ENCODE peak calls at places on chromosomes 5 and 9, in nine cellular contexts. S is fibroblast of pulmonary artery, O is left ventricle myocardium inferior, C is fibroblast of the aortic adventitia, J is ascending aorta, U is lower lobe of right lung, T is RWPE1, R is AG04450, Z is fibroblast of villous mesenchyme. P is an unnamed sample.

GRCh38 chr9:115104908-115105307 is 13.0 kb downstream of the TNC start:
- DNase-seq in S (no peak), O (no peak), C (peak; percentile 30), J (no peak), U (no peak), T (peak; percentile 42), R (no peak), Z (no peak), P (no peak)

GRCh38 chr9:126421567-126422428 is 95.2 kb downstream of the MVB12B start:
- DNase-seq in S (no peak), O (no peak), C (no peak), J (no peak), U (no peak), T (no peak), R (no peak), Z (no peak), P (no peak)

GRCh38 chr9:33131505-33132248 is 35.5 kb downstream of the B4GALT1 start:
- DNase-seq in S (no peak), O (no peak), C (no peak), J (peak; percentile 7), U (no peak), T (no peak), R (no peak), Z (no peak), P (no peak)

GRCh38 chr9:126883636-126884035 is 23.2 kb downstream of the ZBTB34 start:
- DNase-seq in S (no peak), O (no peak), C (no peak), J (no peak), U (no peak), T (no peak), R (no peak), Z (no peak), P (no peak)

GRCh38 chr5:103256178-103256577 is 2.4 kb upstream of the MACIR start:
- DNase-seq in S (no peak), O (no peak), C (no peak), J (no peak), U (no peak), T (no peak), R (no peak), Z (no peak), P (no peak)

GRCh38 chr5:7321724-7322123 is 74.2 kb upstream of the ADCY2 start:
- DNase-seq in S (no peak), O (no peak), C (peak; percentile 97), J (no peak), U (no peak), T (no peak), R (peak; percentile 39), Z (peak; percentile 68), P (no peak)

GRCh38 chr9:134623408-134624066 is 18.1 kb upstream of the COL5A1 start:
- DNase-seq in S (no peak), O (no peak), C (no peak), J (peak; percentile 62), U (peak; percentile 33), T (no peak), R (no peak), Z (no peak), P (no peak)

GRCh38 chr9:70510157-70510770 is 95.8 kb upstream of the KLF9 start:
- DNase-seq in S (peak; percentile 40), O (peak; percentile 30), C (no peak), J (no peak), U (peak; percentile 59), T (peak; percentile 22), R (no peak), Z (peak; percentile 42), P (no peak)

GRCh38 chr9:132575005-132575609 is 7.3 kb upstream of the BARHL1 start:
- DNase-seq in S (peak; percentile 78), O (peak; percentile 57), C (peak; percentile 57), J (no peak), U (peak; percentile 69), T (peak; percentile 87), R (peak; percentile 18), Z (peak; percentile 70), P (no peak)

GRCh38 chr5:176365663-176366574 is 632 bp downstream of the ARL10 start:
- DNase-seq in S (peak; percentile 27), O (peak; percentile 64), C (peak; percentile 43), J (peak; percentile 71), U (peak; percentile 56), T (peak; percentile 41), R (no peak), Z (peak; percentile 52), P (no peak)

DNA sequence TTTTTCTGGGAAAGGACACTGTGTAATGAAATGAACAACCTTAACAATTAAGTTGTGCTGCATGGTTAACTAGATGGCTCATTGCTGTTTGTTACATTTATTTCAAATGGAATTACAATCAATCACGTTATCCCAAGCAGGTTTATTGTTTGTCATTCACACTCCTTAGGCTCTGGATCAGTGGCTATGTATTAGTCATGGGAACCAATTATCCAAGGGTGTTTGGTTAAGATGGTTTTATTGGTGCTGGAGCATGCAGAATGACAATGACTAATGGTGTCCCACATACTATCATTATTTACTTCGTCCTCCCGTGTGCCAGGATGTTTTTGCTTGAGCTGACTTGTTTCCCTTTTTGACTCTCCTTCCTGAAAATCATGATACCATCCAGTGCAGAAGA is 10.6 kb upstream of the TRPC7 start:
- DNase-seq in S (no peak), O (no peak), C (no peak), J (no peak), U (no peak), T (no peak), R (no peak), Z (no peak), P (no peak)
- TF ChIP-seq CTCF in S (no peak), O (no peak), C (no peak), J (no peak), U (no peak), T (no peak), R (no peak), Z (no peak), P (no peak)

DNA sequence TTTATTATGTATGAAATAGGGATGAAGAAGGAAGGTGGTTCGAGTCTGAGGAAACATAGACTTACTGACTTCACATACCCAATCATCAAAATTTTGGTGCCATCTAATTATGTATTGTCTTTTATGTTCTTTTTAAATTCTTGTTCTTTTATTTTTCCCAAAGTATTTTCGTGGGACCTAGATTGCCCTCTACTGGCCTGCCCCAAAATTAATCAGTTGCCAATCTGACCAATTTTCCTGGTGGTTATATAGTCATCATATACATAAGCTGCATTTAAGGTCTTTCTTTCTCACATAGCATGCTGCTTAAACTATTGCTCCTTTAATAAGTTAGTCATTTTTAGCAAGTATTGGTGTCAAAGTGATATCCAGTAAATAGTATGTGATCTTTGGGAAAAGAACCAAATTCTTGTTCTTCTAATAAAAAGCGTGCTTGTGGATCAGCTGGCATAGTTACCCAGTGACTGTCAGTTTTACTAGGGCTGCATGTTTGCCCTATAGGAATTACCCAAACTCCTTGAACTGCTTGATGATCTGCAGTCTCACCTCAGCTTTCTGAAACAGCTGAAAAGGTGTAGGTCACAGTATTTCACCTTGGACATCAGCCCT is 223.5 kb downstream of the SH3GL2 start:
- DNase-seq in S (peak; percentile 32), O (no peak), C (peak; percentile 38), J (no peak), U (no peak), T (peak; percentile 9), R (no peak), Z (peak; percentile 21), P (no peak)
- TF ChIP-seq CTCF in S (peak; percentile 65), O (peak; percentile 53), C (peak; percentile 66), J (peak; percentile 30), U (peak; percentile 29), T (peak; percentile 66), R (peak; percentile 71), Z (peak; percentile 59), P (no peak)

GRCh38 chr9:105390901-105391300 is 56.9 kb upstream of the FSD1L start:
- DNase-seq in S (no peak), O (no peak), C (no peak), J (no peak), U (no peak), T (no peak), R (no peak), Z (no peak), P (no peak)
- TF ChIP-seq CTCF in S (no peak), O (no peak), C (no peak), J (no peak), U (no peak), T (no peak), R (no peak), Z (no peak), P (no peak)

GRCh38 chr9:136666364-136667216 is 3.9 kb downstream of the EGFL7 start:
- DNase-seq in S (no peak), O (no peak), C (no peak), J (no peak), U (no peak), T (no peak), R (no peak), Z (no peak), P (no peak)

GRCh38 chr9:136664799-136665082 is 2.0 kb downstream of the EGFL7 start:
- DNase-seq in S (no peak), O (no peak), C (no peak), J (no peak), U (no peak), T (no peak), R (no peak), Z (no peak), P (no peak)

GRCh38 chr9:136664000-136664798 is 1.5 kb downstream of the EGFL7 start:
- DNase-seq in S (no peak), O (no peak), C (no peak), J (no peak), U (no peak), T (no peak), R (no peak), Z (no peak), P (no peak)

GRCh38 chr9:136665704-136666363 is 3.1 kb downstream of the EGFL7 start:
- DNase-seq in S (no peak), O (no peak), C (no peak), J (no peak), U (no peak), T (peak; percentile 65), R (no peak), Z (no peak), P (no peak)

DNA sequence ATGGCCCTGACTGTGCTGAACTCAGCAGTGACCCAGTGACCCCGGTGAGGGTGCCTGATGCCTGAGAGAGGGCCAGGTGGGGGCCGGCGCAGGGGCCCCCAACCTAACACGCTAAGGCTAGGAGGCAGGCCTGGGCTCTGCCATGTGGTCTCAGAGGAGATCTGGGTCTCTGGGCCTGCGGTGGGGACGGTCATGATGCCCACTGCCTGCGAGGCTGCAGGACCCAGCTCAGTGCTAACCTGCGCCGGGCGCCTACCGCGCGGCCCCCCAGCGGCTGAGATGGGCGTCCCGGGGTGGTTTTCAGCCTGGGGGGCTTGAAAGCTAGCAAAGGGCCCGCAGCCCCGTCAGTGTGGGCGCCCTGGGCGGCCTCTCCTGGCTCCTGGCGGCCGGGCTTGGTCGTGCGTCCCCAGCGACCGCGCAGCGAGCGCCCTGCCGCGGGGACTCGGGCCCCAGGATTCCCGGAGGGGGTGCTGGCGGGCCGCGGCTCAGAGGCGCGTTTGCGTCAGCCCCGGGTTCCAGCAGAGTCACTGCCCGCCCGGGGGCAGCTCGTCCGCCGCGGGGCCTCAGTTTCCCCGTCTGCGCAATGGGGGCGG is 2.5 kb downstream of the EGFL7 start:
- DNase-seq in S (no peak), O (no peak), C (no peak), J (no peak), U (no peak), T (peak; percentile 67), R (no peak), Z (peak; percentile 19), P (no peak)
- TF ChIP-seq CTCF in S (peak; percentile 3), O (peak; percentile 48), C (peak; percentile 6), J (no peak), U (peak; percentile 39), T (peak; percentile 47), R (peak; percentile 19), Z (peak; percentile 43), P (no peak)

GRCh38 chr9:118809160-118809625 is 560.0 kb downstream of the BRINP1 start:
- DNase-seq in S (no peak), O (no peak), C (no peak), J (no peak), U (peak; percentile 45), T (no peak), R (no peak), Z (no peak), P (no peak)
- TF ChIP-seq CTCF in S (no peak), O (no peak), C (no peak), J (no peak), U (no peak), T (no peak), R (no peak), Z (no peak), P (no peak)